ENCODE peak calls at places on chromosome 19, in seven cellular contexts. X is AG09319, Q is endothelial cell, W is heart left ventricle, E is AG04450, S is psoas muscle, I is stomach. K is an unnamed sample.
A peak's percentile ranks its signal among the peaks of the same experiment; 100 is the strongest.

GRCh38 chr19:42113641-42114348 is 18.5 kb downstream of the POU2F2 start:
- DNase-seq in I (no peak), X (peak; percentile 82), Q (peak; percentile 46), S (peak; percentile 67), W (no peak), E (peak; percentile 86), K (no peak)

GRCh38 chr19:6216236-6216995 is 63.4 kb downstream of the MLLT1 start:
- DNase-seq in S (peak; percentile 45), X (no peak), Q (no peak), I (no peak), E (no peak), W (no peak), K (peak; percentile 83)

GRCh38 chr19:18336121-18336520 is 4.3 kb upstream of the PGPEP1 start:
- DNase-seq in X (no peak), I (no peak), E (no peak), Q (no peak), S (no peak), W (no peak), K (no peak)

GRCh38 chr19:7641288-7642276 is 4.7 kb downstream of the STXBP2 start:
- DNase-seq in I (no peak), W (no peak), S (no peak), X (no peak), Q (peak; percentile 26), E (no peak), K (no peak)

GRCh38 chr19:51372649-51373504 is at the start of gene NKG7:
- DNase-seq in E (no peak), X (no peak), Q (no peak), W (no peak), I (no peak), S (peak; percentile 32), K (peak; percentile 6)

GRCh38 chr19:29812080-29812880 is 489 bp downstream of the CCNE1 start:
- DNase-seq in I (peak; percentile 27), X (no peak), Q (peak; percentile 19), W (peak; percentile 26), E (no peak), S (peak; percentile 49), K (peak; percentile 86)

GRCh38 chr19:41682437-41682836 is 5.6 kb downstream of the CEACAM7 start:
- DNase-seq in E (no peak), Q (no peak), I (no peak), X (no peak), S (no peak), W (no peak), K (no peak)

GRCh38 chr19:9014809-9015208 is 4.6 kb upstream of the MUC16 start:
- DNase-seq in I (no peak), W (no peak), S (no peak), X (no peak), Q (no peak), E (no peak), K (no peak)

GRCh38 chr19:55642153-55643002 is 1.1 kb upstream of the ZNF581 start:
- DNase-seq in I (peak; percentile 39), E (no peak), X (no peak), W (no peak), S (no peak), Q (no peak), K (no peak)

GRCh38 chr19:39916236-39916635 is 18.2 kb downstream of the FCGBP start:
- DNase-seq in W (no peak), Q (no peak), S (no peak), X (no peak), I (no peak), E (no peak), K (no peak)

GRCh38 chr19:7844405-7844804 is 14.4 kb downstream of the EVI5L start:
- DNase-seq in I (no peak), Q (no peak), W (no peak), X (no peak), S (no peak), E (no peak), K (no peak)

GRCh38 chr19:18848860-18849661 is 17.3 kb downstream of the UPF1 start:
- DNase-seq in I (no peak), S (peak; percentile 84), W (peak; percentile 80), Q (no peak), E (no peak), X (no peak), K (no peak)

GRCh38 chr19:38769635-38770211 is 3.6 kb downstream of the LGALS7 start:
- DNase-seq in Q (peak; percentile 87), X (peak; percentile 51), S (peak; percentile 93), E (peak; percentile 16), I (peak; percentile 92), W (peak; percentile 93), K (no peak)

GRCh38 chr19:41223431-41224234 is 4.6 kb downstream of the AXL start:
- DNase-seq in E (no peak), W (no peak), S (peak; percentile 67), X (no peak), Q (no peak), I (no peak), K (no peak)

GRCh38 chr19:19366691-19367396 is 38.6 kb upstream of the GATAD2A start:
- DNase-seq in Q (peak; percentile 72), I (peak; percentile 86), W (peak; percentile 65), S (peak; percentile 82), E (peak; percentile 39), X (no peak), K (no peak)

GRCh38 chr19:35899547-35900214 is 659 bp downstream of the NFKBID start:
- DNase-seq in W (peak; percentile 88), E (no peak), I (peak; percentile 85), X (peak; percentile 46), S (peak; percentile 86), Q (peak; percentile 49), K (no peak)

GRCh38 chr19:50315773-50316448 is 13.3 kb downstream of the KCNC3 start:
- DNase-seq in X (no peak), I (no peak), Q (no peak), E (no peak), W (no peak), S (peak; percentile 32), K (peak; percentile 58)

DNA sequence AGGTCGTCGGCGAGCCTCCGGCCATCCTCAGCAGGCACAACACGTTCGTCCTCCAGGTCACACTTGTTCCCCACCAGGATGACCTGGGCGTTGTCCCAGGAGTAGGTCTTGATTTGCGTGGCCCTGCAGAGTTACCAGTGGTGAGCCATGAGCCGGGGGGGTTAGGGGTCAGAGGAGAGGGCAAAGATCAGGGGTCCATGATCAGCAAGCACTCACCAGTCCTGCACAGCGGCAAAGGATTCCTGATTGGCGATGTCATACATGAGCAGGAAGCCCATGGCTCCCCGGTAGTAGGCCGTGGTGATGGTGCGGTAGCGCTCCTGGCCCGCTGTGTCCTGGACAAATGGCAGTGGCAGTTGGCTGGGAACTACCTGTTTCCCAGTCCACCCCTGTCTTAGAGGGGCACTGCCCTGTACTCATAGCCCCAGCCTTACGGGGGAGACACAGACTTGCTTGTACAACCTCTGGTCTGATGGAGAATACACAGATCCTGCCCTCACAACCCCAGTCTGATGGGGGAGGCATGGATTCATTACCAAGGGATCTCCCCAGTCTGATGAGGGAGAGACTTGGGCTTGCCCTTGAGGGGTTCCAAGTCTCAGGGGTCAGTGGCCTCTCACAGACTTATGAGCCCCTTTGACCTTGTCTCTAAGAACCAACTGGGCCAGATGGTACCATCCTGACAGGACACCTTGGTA is 3.9 kb downstream of the RAB3D start:
- DNase-seq in X (no peak), S (no peak), I (no peak), E (no peak), Q (no peak), W (no peak), K (no peak)
- TF ChIP-seq CTCF in X (no peak), S (no peak), I (no peak), E (no peak), Q (no peak), W (no peak), K (no peak)

GRCh38 chr19:11256189-11256588 is 6.1 kb downstream of the DOCK6 start:
- DNase-seq in W (peak; percentile 77), E (no peak), X (no peak), Q (peak; percentile 42), I (no peak), S (peak; percentile 64), K (no peak)

GRCh38 chr19:11252665-11253355 is 9.5 kb downstream of the DOCK6 start:
- DNase-seq in E (no peak), X (no peak), I (no peak), S (no peak), Q (no peak), W (peak; percentile 58), K (no peak)

GRCh38 chr19:11251650-11252314 is 10.5 kb downstream of the DOCK6 start:
- DNase-seq in S (no peak), X (no peak), W (peak; percentile 55), E (no peak), Q (no peak), I (no peak), K (no peak)

GRCh38 chr19:11257827-11258380 is 4.4 kb downstream of the DOCK6 start:
- DNase-seq in W (no peak), I (no peak), E (no peak), X (no peak), S (no peak), Q (no peak), K (no peak)

DNA sequence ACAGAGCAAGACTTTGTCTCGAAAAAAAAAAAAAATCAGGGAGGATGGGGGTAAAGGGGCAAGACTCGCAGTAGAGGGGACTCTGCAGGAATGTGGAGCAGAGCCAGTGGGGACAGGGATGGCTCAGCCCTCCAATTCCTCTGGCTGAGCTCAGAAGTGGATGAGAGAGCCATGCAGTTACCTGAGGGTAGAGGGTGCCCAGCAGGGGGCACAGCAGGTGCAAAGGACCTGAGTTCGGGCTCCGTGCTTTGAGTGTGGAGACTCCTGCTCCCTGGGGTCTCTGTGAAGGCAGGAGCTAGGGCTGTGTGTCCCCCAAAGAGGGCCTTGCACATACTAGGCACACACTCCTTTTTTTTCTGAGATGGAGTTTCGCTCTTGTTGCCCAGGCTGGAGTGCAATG is 7.7 kb downstream of the DOCK6 start:
- DNase-seq in S (no peak), I (no peak), Q (no peak), W (no peak), E (no peak), X (no peak), K (no peak)
- TF ChIP-seq CTCF in S (no peak), I (no peak), Q (no peak), W (no peak), E (no peak), X (no peak), K (peak; percentile 34)

GRCh38 chr19:34676697-34677385 is at the start of gene SCGB2B2:
- DNase-seq in X (no peak), E (no peak), I (no peak), W (peak; percentile 89), Q (no peak), S (no peak), K (no peak)

GRCh38 chr19:34678085-34678412 is 571 bp downstream of the ZNF302 start:
- DNase-seq in Q (no peak), W (no peak), E (no peak), X (no peak), I (no peak), S (no peak), K (no peak)

GRCh38 chr19:34675919-34676318 is 1.0 kb downstream of the SCGB2B2 start:
- DNase-seq in W (no peak), Q (no peak), X (no peak), E (no peak), S (no peak), I (no peak), K (no peak)

GRCh38 chr19:34678421-34678820 is 943 bp downstream of the ZNF302 start:
- DNase-seq in I (no peak), S (no peak), Q (no peak), X (no peak), E (no peak), W (no peak), K (no peak)

GRCh38 chr19:34677386-34678084 is at the start of gene ZNF302:
- DNase-seq in X (peak; percentile 92), S (peak; percentile 98), E (peak; percentile 94), Q (peak; percentile 94), W (peak; percentile 98), I (peak; percentile 96), K (peak; percentile 98)
- TF ChIP-seq CTCF in X (no peak), S (no peak), E (no peak), Q (no peak), W (no peak), I (no peak), K (peak; percentile 4)

GRCh38 chr19:10820173-10820572 is 15.8 kb downstream of the TMED1 start:
- DNase-seq in X (no peak), E (no peak), Q (no peak), S (peak; percentile 29), W (no peak), I (no peak), K (no peak)
- TF ChIP-seq CTCF in X (peak; percentile 10), E (peak; percentile 22), Q (no peak), S (peak; percentile 10), W (no peak), I (no peak), K (peak; percentile 62)

K was measured in chondrocyte.